ENCODE peak calls at places on chromosomes 13 and 19, in ten cellular contexts. N is mesenchymal stem cell, U is upper lobe of right lung, A is left ventricle myocardium inferior, V is tibial artery, M is uterus, L is esophagus squamous epithelium, J is heart right ventricle, F is lower lobe of right lung, I is psoas muscle. Z is an unnamed sample. For H3K36me3, the result is how much of the 10 kb centered on the place peaks cover.

GRCh38 chr13:114104626-114105350 is 27.6 kb downstream of the RASA3 start:
- DNase-seq in N (no peak), U (peak), A (no peak), V (peak), M (peak), L (no peak), J (peak), F (peak), I (peak), Z (no peak)

GRCh38 chr13:102591988-102592781 is 4.6 kb upstream of the TPP2 start:
- DNase-seq in N (peak), U (peak), A (peak), V (peak), M (peak), L (peak), J (peak), F (peak), I (peak), Z (peak)

GRCh38 chr13:38348890-38349289 is 761 bp upstream of the UFM1 start:
- DNase-seq in N (peak), U (no peak), A (no peak), V (no peak), M (no peak), L (no peak), J (no peak), F (no peak), I (no peak), Z (no peak)

GRCh38 chr19:34967551-34967950 is 3.5 kb upstream of the ZNF792 start:
- DNase-seq in N (no peak), U (no peak), A (no peak), V (no peak), M (no peak), L (no peak), J (no peak), F (no peak), I (no peak), Z (no peak)

GRCh38 chr19:48969276-48970138 is 4.4 kb downstream of the FTL start:
- DNase-seq in N (peak), U (peak), A (no peak), V (no peak), M (no peak), L (no peak), J (no peak), F (no peak), I (no peak), Z (peak)

GRCh38 chr13:113456116-113456702 is 2.9 kb upstream of the ADPRHL1 start:
- DNase-seq in N (no peak), U (peak), A (no peak), V (no peak), M (no peak), L (no peak), J (no peak), F (no peak), I (peak), Z (no peak)

GRCh38 chr13:66468656-66469055 is 761.5 kb downstream of the PCDH9 start:
- DNase-seq in N (no peak), U (no peak), A (no peak), V (no peak), M (no peak), L (no peak), J (no peak), F (no peak), I (no peak), Z (no peak)

GRCh38 chr19:11338569-11339253 is 746 bp downstream of the RAB3D start:
- DNase-seq in N (no peak), U (peak), A (no peak), V (no peak), M (peak), L (no peak), J (no peak), F (peak), I (no peak), Z (no peak)

GRCh38 chr13:110269509-110270185 is 37.3 kb downstream of the COL4A1 start:
- DNase-seq in N (no peak), U (no peak), A (no peak), V (no peak), M (no peak), L (no peak), J (no peak), F (no peak), I (no peak), Z (no peak)

GRCh38 chr13:46126552-46127171 is 21.8 kb upstream of the CPB2 start:
- DNase-seq in N (peak), U (peak), A (peak), V (peak), M (peak), L (no peak), J (peak), F (peak), I (peak), Z (peak)

DNA sequence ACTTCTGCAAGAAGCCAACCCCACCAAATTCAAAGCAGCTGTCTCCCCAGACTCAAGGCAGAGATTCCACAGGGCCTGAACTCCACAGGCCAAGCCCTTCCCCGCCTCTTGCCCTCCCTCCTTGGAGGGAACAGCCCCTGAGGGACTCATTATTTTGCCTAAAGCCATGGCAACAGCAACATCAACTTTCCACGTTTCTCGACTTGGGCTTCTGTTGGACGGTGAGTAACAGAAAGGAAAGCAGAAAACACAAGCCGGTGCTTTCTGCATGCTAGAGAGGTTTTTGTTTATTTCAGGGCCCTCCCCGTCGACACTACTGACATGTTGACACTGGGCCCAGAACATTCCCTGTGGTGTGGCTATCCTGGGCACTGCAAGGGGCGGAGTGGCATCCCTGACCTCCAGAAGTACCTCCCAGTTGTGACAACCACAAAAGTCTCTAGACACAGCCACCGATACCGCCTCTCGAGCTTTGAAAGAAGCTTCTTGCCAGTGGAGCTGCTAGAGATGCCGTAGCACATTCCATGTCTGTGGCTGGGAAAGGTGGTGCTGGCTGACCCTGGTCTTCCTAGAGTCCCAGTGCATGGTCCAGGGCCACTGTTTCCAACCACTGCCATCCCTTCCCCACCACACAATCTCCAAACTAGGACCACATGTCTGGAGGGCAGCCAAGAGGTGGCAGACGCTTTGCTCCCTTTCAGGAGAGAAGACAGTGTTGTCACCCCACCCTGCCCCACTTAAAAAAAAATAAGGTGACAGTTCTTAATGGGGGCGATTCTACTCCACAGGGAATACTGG is 12.8 kb downstream of the CAPS start:
- DNase-seq in N (peak), U (no peak), A (peak), V (peak), M (peak), L (no peak), J (peak), F (no peak), I (peak), Z (peak)
- H3K36me3 ChIP-seq in N (half or more), U (half or more), A (half or more), V (half or more), M (under half), L (half or more), J (under half), F (half or more), I (half or more), Z (half or more)

GRCh38 chr13:112071902-112072530 is 5.1 kb downstream of the SOX1 start:
- DNase-seq in N (no peak), U (no peak), A (no peak), V (no peak), M (no peak), L (no peak), J (no peak), F (no peak), I (no peak), Z (no peak)
- H3K36me3 ChIP-seq in N (under half), U (under half), A (under half), V (under half), M (under half), L (under half), J (under half), F (under half), I (under half), Z (under half)

GRCh38 chr19:2099054-2099501 is 2.4 kb downstream of the IZUMO4 start:
- DNase-seq in N (no peak), U (no peak), A (no peak), V (no peak), M (no peak), L (no peak), J (no peak), F (no peak), I (no peak), Z (no peak)

GRCh38 chr19:2099937-2100718 is 3.4 kb downstream of the IZUMO4 start:
- DNase-seq in N (no peak), U (no peak), A (no peak), V (no peak), M (no peak), L (no peak), J (no peak), F (no peak), I (no peak), Z (no peak)

GRCh38 chr19:2096543-2097329 is at the start of gene IZUMO4:
- DNase-seq in N (peak), U (peak), A (peak), V (peak), M (peak), L (peak), J (peak), F (peak), I (peak), Z (peak)

GRCh38 chr19:2097330-2098327 is 914 bp downstream of the IZUMO4 start:
- DNase-seq in N (no peak), U (no peak), A (no peak), V (peak), M (peak), L (no peak), J (no peak), F (no peak), I (no peak), Z (no peak)

DNA sequence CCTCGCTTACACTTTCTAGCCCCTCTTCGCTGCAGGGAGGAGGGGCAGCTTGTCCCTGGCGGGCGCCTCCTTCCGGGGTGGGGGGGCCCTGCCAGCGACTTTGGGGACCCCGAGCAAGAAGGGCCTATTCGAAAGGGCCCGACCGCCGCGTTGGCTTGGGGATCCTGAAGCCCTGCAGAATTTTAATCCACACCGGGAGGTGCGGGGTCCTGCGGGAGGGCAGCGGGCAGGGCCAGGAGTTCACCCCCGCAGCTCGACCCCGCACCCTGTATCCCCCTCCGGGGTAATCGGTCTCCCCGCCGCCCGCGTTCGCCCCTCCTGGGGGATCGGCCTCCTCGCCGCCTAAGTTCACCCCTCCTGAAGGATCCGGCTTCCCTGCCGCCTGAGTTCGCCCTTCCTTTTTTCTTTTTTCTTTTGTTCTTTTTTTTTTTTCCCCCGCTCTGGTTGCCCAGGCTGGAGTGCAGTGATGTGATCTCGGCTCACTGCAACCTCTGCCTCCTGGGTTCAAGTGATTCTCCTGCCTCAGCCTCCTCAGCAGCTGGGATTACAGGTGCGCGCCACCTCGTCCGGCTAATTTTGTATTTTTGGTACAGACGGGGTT is 688 bp downstream of the MOB3A start:
- DNase-seq in N (peak), U (no peak), A (no peak), V (no peak), M (no peak), L (no peak), J (no peak), F (no peak), I (peak), Z (no peak)
- H3K36me3 ChIP-seq in N (under half), U (under half), A (under half), V (under half), M (under half), L (under half), J (under half), F (under half), I (under half), Z (under half)

DNA sequence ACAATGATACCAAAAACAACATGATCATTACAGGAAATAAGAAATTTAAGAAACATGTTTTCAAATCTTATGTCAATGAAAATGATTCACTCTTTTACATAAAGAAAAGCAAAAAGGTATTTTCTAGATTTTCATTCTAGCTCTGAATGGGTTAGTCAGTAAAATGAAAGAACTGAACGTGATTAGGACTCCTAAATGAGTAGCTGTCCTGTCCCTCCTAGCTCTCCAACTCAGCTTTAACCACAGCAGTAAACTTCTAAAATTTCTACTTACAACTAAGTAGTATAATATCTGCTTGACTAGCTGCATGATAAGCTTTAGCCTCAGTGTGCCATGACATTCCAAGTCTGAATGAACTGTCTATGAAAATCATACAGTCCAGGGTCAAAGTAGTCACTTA is 136.5 kb downstream of the MYCBP2 start:
- DNase-seq in N (no peak), U (no peak), A (no peak), V (no peak), M (no peak), L (no peak), J (no peak), F (no peak), I (no peak), Z (no peak)
- H3K36me3 ChIP-seq in N (half or more), U (half or more), A (half or more), V (half or more), M (under half), L (under half), J (under half), F (half or more), I (half or more), Z (under half)

DNA sequence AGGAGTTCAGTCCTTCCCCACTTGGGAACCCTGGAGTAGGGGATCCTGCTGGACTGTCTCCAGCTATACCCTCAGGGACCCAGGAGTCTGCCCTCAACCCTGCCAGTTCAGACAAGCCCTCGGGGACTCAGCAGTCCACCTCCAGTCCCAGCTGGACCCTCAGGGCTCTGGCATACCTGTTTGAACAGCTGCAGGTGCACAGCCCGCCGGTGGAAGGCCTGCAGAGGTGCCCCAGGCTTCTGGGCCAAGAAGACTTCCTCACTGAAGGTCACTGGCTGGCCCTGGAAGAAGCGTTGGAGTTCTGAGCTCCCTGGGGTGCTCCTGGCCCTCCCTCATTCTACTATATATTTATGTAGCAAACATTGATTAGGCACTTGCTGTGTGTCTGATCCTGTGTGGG is 8.6 kb downstream of the CRB3 start:
- DNase-seq in N (no peak), U (no peak), A (no peak), V (no peak), M (no peak), L (no peak), J (no peak), F (no peak), I (no peak), Z (no peak)
- H3K36me3 ChIP-seq in N (under half), U (under half), A (under half), V (under half), M (under half), L (under half), J (under half), F (under half), I (under half), Z (under half)

Z was measured in BE2C.